ENCODE peak calls at places on chromosomes 16 and 17, in four cellular contexts. E, W, T and C are unnamed samples.

GRCh38 chr17:34820922-34821321 is 140.3 kb downstream of the CCT6B start:
- DNase-seq in W (no peak), E (no peak), T (no peak), C (no peak)

GRCh38 chr16:85202631-85203461 is 90.6 kb upstream of the CIBAR2 start:
- DNase-seq in E (no peak), T (no peak), W (no peak), C (no peak)

GRCh38 chr17:30586818-30587595 is 109.8 kb downstream of the GOSR1 start:
- DNase-seq in W (peak; percentile 61), E (no peak), T (no peak), C (peak; percentile 62)

GRCh38 chr17:29709861-29710849 is 87.4 kb upstream of the CORO6 start:
- DNase-seq in E (no peak), T (no peak), W (no peak), C (no peak)

GRCh38 chr17:20281860-20282259 is 185.5 kb downstream of the LGALS9B start:
- DNase-seq in W (no peak), E (no peak), T (no peak), C (no peak)

GRCh38 chr17:32305049-32305448 is 36.9 kb downstream of the C17orf75 start:
- DNase-seq in E (no peak), W (no peak), T (no peak), C (no peak)

GRCh38 chr17:73156887-73157870 is 7.6 kb upstream of the SSTR2 start:
- DNase-seq in W (no peak), T (peak; percentile 57), E (no peak), C (no peak)

GRCh38 chr16:68752602-68753001 is 15.5 kb downstream of the CDH1 start:
- DNase-seq in E (no peak), W (peak; percentile 40), T (no peak), C (no peak)

GRCh38 chr16:1034230-1035065 is 38.1 kb upstream of the SSTR5 start:
- DNase-seq in T (no peak), E (no peak), W (no peak), C (no peak)

GRCh38 chr16:81876273-81876900 is 97.3 kb downstream of the PLCG2 start:
- DNase-seq in T (no peak), E (no peak), W (no peak), C (no peak)

GRCh38 chr17:51995797-51996403 is 162.6 kb downstream of the CA10 start:
- DNase-seq in T (no peak), E (no peak), W (no peak), C (no peak)

GRCh38 chr16:75385507-75386152 is 47.7 kb downstream of the CFDP1 start:
- DNase-seq in W (peak; percentile 68), E (peak; percentile 39), T (peak; percentile 33), C (peak; percentile 88)

GRCh38 chr17:15341385-15341849 is at the start of gene TEKT3:
- DNase-seq in T (no peak), W (no peak), E (peak; percentile 56), C (peak; percentile 57)

GRCh38 chr17:41340934-41341861 is 9.4 kb downstream of the KRT33A start:
- DNase-seq in E (no peak), T (peak; percentile 41), W (no peak), C (no peak)

GRCh38 chr16:29825145-29826044 is 5.1 kb downstream of the MVP start:
- DNase-seq in T (no peak), W (no peak), E (peak; percentile 39), C (peak; percentile 65)

GRCh38 chr17:50020841-50021599 is 26.0 kb upstream of the DLX3 start:
- DNase-seq in E (no peak), W (no peak), T (no peak), C (no peak)

GRCh38 chr16:21203155-21203797 is 8.1 kb downstream of the ZP2 start:
- DNase-seq in E (no peak), T (no peak), W (no peak), C (no peak)

GRCh38 chr16:50677351-50677750 is 3.8 kb downstream of the SNX20 start:
- DNase-seq in E (peak; percentile 39), W (no peak), T (no peak), C (no peak)

GRCh38 chr16:53743149-53743566 is 39.2 kb downstream of the FTO start:
- DNase-seq in T (no peak), E (peak; percentile 25), W (peak; percentile 39), C (peak; percentile 28)

GRCh38 chr16:61042736-61043135 is 993.5 kb downstream of the CDH8 start:
- DNase-seq in E (no peak), W (no peak), T (no peak), C (no peak)

GRCh38 chr16:12468552-12468951 is 335.1 kb downstream of the CPPED1 start:
- DNase-seq in E (no peak), T (no peak), W (no peak), C (no peak)

GRCh38 chr17:49977463-49978389 is 8.7 kb downstream of the DLX4 start:
- DNase-seq in W (no peak), T (no peak), E (no peak), C (no peak)

GRCh38 chr16:11354733-11355574 is 9.7 kb downstream of the RMI2 start:
- DNase-seq in T (peak; percentile 79), W (no peak), E (no peak), C (no peak)

GRCh38 chr17:72763981-72764380 is 328.5 kb downstream of the SLC39A11 start:
- DNase-seq in W (no peak), T (no peak), E (no peak), C (no peak)

GRCh38 chr16:23595246-23595950 is 718 bp downstream of the NDUFAB1 start:
- DNase-seq in W (peak; percentile 61), T (no peak), E (no peak), C (no peak)

GRCh38 chr16:67552476-67552875 is 9.8 kb upstream of the CTCF start:
- DNase-seq in E (no peak), T (no peak), W (no peak), C (no peak)

GRCh38 chr16:24113115-24113745 is 142.9 kb upstream of the CACNG3 start:
- DNase-seq in T (no peak), E (no peak), W (no peak), C (no peak)

GRCh38 chr16:49859139-49859947 is 3.4 kb upstream of the ZNF423 start:
- DNase-seq in W (no peak), E (peak; percentile 45), T (no peak), C (peak; percentile 34)

GRCh38 chr16:11067266-11067665 is 122.9 kb downstream of the CLEC16A start:
- DNase-seq in E (no peak), W (no peak), T (no peak), C (no peak)

GRCh38 chr16:58654456-58655214 is 25.0 kb upstream of the CNOT1 start:
- DNase-seq in E (no peak), T (no peak), W (peak; percentile 23), C (no peak)

GRCh38 chr17:4953461-4953961 is 2.6 kb downstream of the ENO3 start:
- DNase-seq in E (no peak), T (no peak), W (no peak), C (peak; percentile 37)

GRCh38 chr17:83007504-83008475 is 71.6 kb upstream of the METRNL start:
- DNase-seq in E (no peak), T (no peak), W (no peak), C (no peak)

GRCh38 chr17:17108681-17109049 is 66.4 kb downstream of the MPRIP start:
- DNase-seq in E (no peak), T (no peak), W (no peak), C (no peak)

GRCh38 chr17:37743875-37744632 is 805 bp downstream of the HNF1B start:
- DNase-seq in T (no peak), W (peak; percentile 61), E (no peak), C (no peak)

GRCh38 chr16:88914750-88915368 is 48.4 kb upstream of the PABPN1L start:
- DNase-seq in E (no peak), W (no peak), T (no peak), C (no peak)

GRCh38 chr17:64507418-64507766 is 615 bp downstream of the CEP95 start:
- DNase-seq in E (peak; percentile 27), W (peak; percentile 76), T (no peak), C (peak; percentile 85)

GRCh38 chr16:64250866-64251265 is 871.0 kb downstream of the CDH11 start:
- DNase-seq in T (no peak), W (no peak), E (no peak), C (peak; percentile 10)
- TF ChIP-seq MYC in T (no peak), W (no peak), E (no peak), C (no peak)

DNA sequence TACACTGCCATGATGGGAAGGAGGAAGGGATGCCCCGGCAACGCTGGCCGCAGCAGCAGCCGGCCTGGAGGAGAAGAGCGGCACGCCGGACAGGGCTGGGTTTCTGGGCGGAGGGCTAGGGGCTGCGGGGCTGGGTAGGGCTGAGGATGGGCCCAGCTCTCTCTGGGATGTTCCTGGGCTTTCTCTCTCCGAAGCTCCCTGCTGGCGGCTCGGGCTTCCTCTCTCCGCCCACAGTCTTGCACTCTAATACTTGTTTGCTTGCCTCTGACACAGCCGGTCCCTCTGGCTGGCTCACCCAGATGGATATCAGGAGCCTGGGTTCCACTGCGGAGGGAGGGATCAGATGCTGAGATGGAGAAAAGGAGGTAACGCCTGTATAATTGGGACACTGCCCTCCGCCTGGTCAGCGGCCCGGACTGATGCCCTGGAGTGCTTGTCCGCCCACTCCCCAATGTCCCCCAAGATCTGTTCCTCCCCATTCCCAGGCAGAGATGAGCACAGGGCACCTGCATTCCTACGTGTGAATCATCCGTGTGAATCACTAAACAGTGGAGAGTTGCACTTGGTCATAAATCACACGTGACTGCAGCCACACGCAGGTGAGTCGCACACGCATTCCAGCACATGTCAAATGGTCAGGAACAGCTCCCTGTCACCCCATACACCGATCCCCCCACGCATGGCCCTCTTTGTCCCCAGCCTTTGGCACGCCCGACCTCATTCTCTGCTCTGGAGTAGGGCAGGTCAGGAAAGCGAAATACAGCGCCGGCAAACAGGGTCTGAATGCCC is at the start of gene ALOXE3:
- DNase-seq in W (peak; percentile 49), E (no peak), T (no peak), C (peak; percentile 40)
- TF ChIP-seq EZH2 in W (no peak), E (no peak), T (no peak), C (no peak)

GRCh38 chr16:28218109-28218508 is 6.3 kb upstream of the XPO6 start:
- DNase-seq in W (peak; percentile 56), T (no peak), E (no peak), C (peak; percentile 52)
- TF ChIP-seq MYC in W (no peak), T (no peak), E (no peak), C (no peak)

DNA sequence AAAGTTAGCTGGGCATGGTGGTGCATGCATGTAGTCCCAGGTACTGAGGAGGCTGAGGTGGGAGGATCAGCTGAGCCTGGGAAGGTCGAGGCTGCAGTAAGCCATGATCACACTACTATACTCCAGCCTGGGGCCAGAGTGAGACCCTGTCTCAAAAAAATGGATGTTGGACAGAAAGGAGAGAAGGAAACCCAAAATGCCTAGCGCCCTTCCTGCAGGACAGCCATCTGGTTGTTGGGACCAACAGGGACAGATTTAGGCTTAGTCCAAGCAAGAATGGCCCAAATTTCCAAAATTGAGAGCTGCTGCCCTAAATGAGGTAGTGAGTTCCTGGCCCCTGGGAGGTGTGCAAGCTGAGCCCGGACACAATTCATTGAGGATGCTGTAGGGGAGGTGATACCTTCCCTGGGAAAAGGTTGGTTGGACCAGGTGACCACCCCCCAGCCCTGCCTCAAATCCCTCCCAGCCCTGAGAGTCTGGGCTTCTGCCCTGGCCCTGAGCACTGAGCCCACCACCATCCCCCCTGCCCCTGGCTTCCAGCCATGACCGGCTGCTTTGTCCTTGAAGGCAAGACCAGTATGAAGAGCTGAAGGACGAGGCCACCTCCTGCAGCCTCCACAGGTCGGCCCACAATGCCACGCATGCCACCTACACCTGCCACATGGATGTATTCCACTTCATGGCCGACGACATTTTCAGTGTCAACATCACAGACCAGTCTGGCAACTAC is 35.1 kb downstream of the IL21R start:
- DNase-seq in E (no peak), T (no peak), W (no peak), C (no peak)
- TF ChIP-seq EZH2 in E (no peak), T (no peak), W (no peak), C (no peak)

GRCh38 chr16:48383204-48383876 is 1.9 kb downstream of the SIAH1 start:
- DNase-seq in W (no peak), T (no peak), E (no peak), C (no peak)
- TF ChIP-seq MYC in W (no peak), T (no peak), E (no peak), C (no peak)

GRCh38 chr17:48576479-48577309 is 1.5 kb downstream of the HOXB4 start:
- DNase-seq in T (no peak), W (no peak), E (peak; percentile 76), C (peak; percentile 49)
- TF ChIP-seq EZH2 in T (no peak), W (no peak), E (no peak), C (no peak)